ENCODE peak calls at places on chromosomes 7 and 10, in six cellular contexts. K is MCF 10A; Z is EL; R is fibroblast of the conjunctiva; X is adipocyte; B is activated T-helper 1 cell treated with anti-CD3 and anti-CD28 coated beads, Interleukin-12 subunit alpha, Interleukin-12 subunit beta, Interleukin-2, Interleukin-4 antibody, amounts not matched to agents 30 ng/mL and 10 ng/mL and 1 ng/mL, durations not matched to agents 14 hours and 24 hours and 36 hours. E is an unnamed sample.

GRCh38 chr7:46145412-46145811 is 224.3 kb upstream of the IGFBP3 start:
- DNase-seq in B (no peak), R (peak), K (peak), Z (peak), X (peak), E (peak)

GRCh38 chr7:681551-682307 is 44.8 kb upstream of the DNAAF5 start:
- DNase-seq in R (no peak), B (no peak), X (no peak), K (no peak), Z (no peak), E (no peak)

GRCh38 chr10:119933179-119933578 is 40.6 kb downstream of the SEC23IP start:
- DNase-seq in B (no peak), X (peak), Z (no peak), K (peak), R (no peak), E (peak)

GRCh38 chr7:157547611-157548010 is 210.8 kb downstream of the DNAJB6 start:
- DNase-seq in B (no peak), R (no peak), K (no peak), X (no peak), Z (no peak), E (no peak)

GRCh38 chr7:128962837-128963236 is 25.1 kb downstream of the IRF5 start:
- DNase-seq in Z (no peak), X (no peak), B (no peak), R (no peak), K (peak), E (peak)

GRCh38 chr7:33776791-33777190 is 128.5 kb upstream of the BMPER start:
- DNase-seq in X (no peak), K (no peak), Z (peak), R (peak), B (no peak), E (peak)

GRCh38 chr10:71086439-71087080 is 125.8 kb upstream of the UNC5B start:
- DNase-seq in B (no peak), Z (no peak), X (no peak), K (no peak), R (no peak), E (no peak)

GRCh38 chr10:113552014-113552413 is 839 bp upstream of the HABP2 start:
- DNase-seq in K (peak), B (no peak), X (no peak), Z (no peak), R (no peak), E (no peak)

GRCh38 chr7:47885309-47886000 is 62.8 kb downstream of the PKD1L1 start:
- DNase-seq in K (peak), X (no peak), B (no peak), Z (no peak), R (no peak), E (no peak)

GRCh38 chr10:88152720-88153119 is 289.3 kb downstream of the PTEN start:
- DNase-seq in Z (peak), B (peak), K (peak), R (peak), X (peak), E (peak)

GRCh38 chr7:123635551-123636359 is 19.9 kb upstream of the LMOD2 start:
- DNase-seq in Z (peak), X (peak), K (peak), B (no peak), R (peak), E (peak)

GRCh38 chr7:130882396-130882795 is 148.4 kb upstream of the KLF14 start:
- DNase-seq in R (no peak), B (no peak), X (no peak), Z (no peak), K (no peak), E (no peak)

GRCh38 chr10:120953897-120954296 is 102.7 kb downstream of the WDR11 start:
- DNase-seq in Z (no peak), R (no peak), K (no peak), B (no peak), X (no peak), E (no peak)

GRCh38 chr10:12902135-12902572 is 99.4 kb downstream of the CCDC3 start:
- DNase-seq in K (peak), Z (peak), X (peak), B (peak), R (peak), E (peak)

GRCh38 chr10:76736392-76736791 is 901.2 kb downstream of the KCNMA1 start:
- DNase-seq in X (no peak), R (no peak), B (no peak), K (no peak), Z (no peak), E (no peak)

GRCh38 chr7:604038-604883 is 84.6 kb upstream of the PDGFA start:
- DNase-seq in R (no peak), Z (peak), B (peak), X (peak), K (peak), E (peak)